ENCODE peak calls at places on chromosomes 16 and 17, in four cellular contexts. Q is ecto neural progenitor cell, N is smooth muscle cell of the brain vasculature, H is AG08396. M is an unnamed sample.

GRCh38 chr17:80819422-80820164 is 172.0 kb upstream of the CHMP6 start:
- DNase-seq in Q (no peak), N (no peak), H (no peak), M (no peak)

GRCh38 chr16:83023011-83023410 is 396.2 kb downstream of the CDH13 start:
- DNase-seq in Q (no peak), N (no peak), H (no peak), M (no peak)

GRCh38 chr16:50763211-50763610 is 21.3 kb downstream of the CYLD start:
- DNase-seq in Q (no peak), N (no peak), H (no peak), M (no peak)

GRCh38 chr16:4900036-4900435 is 36.9 kb downstream of the PPL start:
- DNase-seq in Q (no peak), N (no peak), H (no peak), M (no peak)

GRCh38 chr16:77336637-77337036 is 98.2 kb downstream of the ADAMTS18 start:
- DNase-seq in Q (no peak), N (peak), H (no peak), M (no peak)

GRCh38 chr16:54694651-54695050 is 236.0 kb upstream of the IRX5 start:
- DNase-seq in Q (no peak), N (no peak), H (no peak), M (no peak)

GRCh38 chr17:17495448-17496188 is 577 bp downstream of the RASD1 start:
- DNase-seq in Q (no peak), N (no peak), H (no peak), M (no peak)

GRCh38 chr17:75950850-75951554 is 10.2 kb upstream of the FBF1 start:
- DNase-seq in Q (no peak), N (no peak), H (no peak), M (no peak)

M was measured in colonic mucosa.